ENCODE peak calls at places on chromosomes 3 and 15, in four cellular contexts. One of them, this sample, is unnamed.

GRCh38 chr15:86203462-86203861 is 123.8 kb downstream of the AGBL1 start:
- DNase-seq in AG04449: no peak
- DNase-seq in amygdala: no peak
- DNase-seq in MV-4-11: no peak
- DNase-seq in this sample: no peak

GRCh38 chr3:121515862-121516261 is 29.9 kb downstream of the POLQ start:
- DNase-seq in amygdala: no peak
- DNase-seq in MV-4-11: no peak
- DNase-seq in AG04449: no peak
- DNase-seq in this sample: no peak

GRCh38 chr3:12046406-12046805 is 42.2 kb downstream of the SYN2 start:
- DNase-seq in amygdala: no peak
- DNase-seq in AG04449: no peak
- DNase-seq in MV-4-11: no peak
- DNase-seq in this sample: no peak

GRCh38 chr15:63969652-63970421 is 76.4 kb downstream of the DAPK2 start:
- DNase-seq in amygdala: no peak
- DNase-seq in AG04449: no peak
- DNase-seq in MV-4-11: no peak
- DNase-seq in this sample: no peak

GRCh38 chr3:150469031-150469930 is 61.2 kb downstream of the TSC22D2 start:
- DNase-seq in AG04449: peak; percentile 88
- DNase-seq in amygdala: no peak
- DNase-seq in MV-4-11: no peak
- DNase-seq in this sample: no peak

GRCh38 chr3:109224333-109224732 is 87.8 kb downstream of the C3orf85 start:
- DNase-seq in amygdala: no peak
- DNase-seq in MV-4-11: no peak
- DNase-seq in AG04449: no peak
- DNase-seq in this sample: no peak

GRCh38 chr3:138941259-138941885 is 5.6 kb downstream of the FOXL2 start:
- DNase-seq in MV-4-11: peak; percentile 22
- DNase-seq in AG04449: no peak
- DNase-seq in amygdala: no peak
- DNase-seq in this sample: no peak

GRCh38 chr3:126147932-126148683 is 32.3 kb downstream of the ALDH1L1 start:
- DNase-seq in MV-4-11: no peak
- DNase-seq in amygdala: no peak
- DNase-seq in AG04449: no peak
- DNase-seq in this sample: no peak

GRCh38 chr15:85854345-85855097 is 59.8 kb upstream of the KLHL25 start:
- DNase-seq in amygdala: no peak
- DNase-seq in AG04449: no peak
- DNase-seq in MV-4-11: peak; percentile 52
- DNase-seq in this sample: peak; percentile 16